ENCODE peak calls at places on chromosome 13, in seven cellular contexts. One of them, this sample, is unnamed.

GRCh38 chr13:51811046-51811445 is 7.1 kb upstream of the DHRS12 start:
- DNase-seq in SJSA1: no peak
- DNase-seq in colonic mucosa: no peak
- DNase-seq in mammary epithelial cell: no peak
- DNase-seq in CD4-positive, alpha-beta memory T cell: no peak
- DNase-seq in endodermal cell: no peak
- DNase-seq in CD8-positive, alpha-beta T cell: no peak
- DNase-seq in this sample: no peak

GRCh38 chr13:102033316-102033715 is 368.5 kb downstream of the FGF14 start:
- DNase-seq in SJSA1: no peak
- DNase-seq in colonic mucosa: no peak
- DNase-seq in mammary epithelial cell: no peak
- DNase-seq in CD4-positive, alpha-beta memory T cell: no peak
- DNase-seq in endodermal cell: no peak
- DNase-seq in CD8-positive, alpha-beta T cell: no peak
- DNase-seq in this sample: no peak

GRCh38 chr13:91313103-91313502 is 34.4 kb upstream of the MIR17HG start:
- DNase-seq in SJSA1: no peak
- DNase-seq in colonic mucosa: no peak
- DNase-seq in mammary epithelial cell: peak; percentile 1
- DNase-seq in CD4-positive, alpha-beta memory T cell: peak; percentile 31
- DNase-seq in endodermal cell: peak; percentile 58
- DNase-seq in CD8-positive, alpha-beta T cell: no peak
- DNase-seq in this sample: no peak

GRCh38 chr13:30293995-30294394 is 13.4 kb downstream of the KATNAL1 start:
- DNase-seq in SJSA1: no peak
- DNase-seq in colonic mucosa: no peak
- DNase-seq in mammary epithelial cell: no peak
- DNase-seq in CD4-positive, alpha-beta memory T cell: no peak
- DNase-seq in endodermal cell: no peak
- DNase-seq in CD8-positive, alpha-beta T cell: no peak
- DNase-seq in this sample: no peak

GRCh38 chr13:94595006-94595942 is 678 bp downstream of the TGDS start:
- DNase-seq in SJSA1: no peak
- DNase-seq in colonic mucosa: peak; percentile 24
- DNase-seq in mammary epithelial cell: peak; percentile 30
- DNase-seq in CD4-positive, alpha-beta memory T cell: peak; percentile 43
- DNase-seq in endodermal cell: peak; percentile 72
- DNase-seq in CD8-positive, alpha-beta T cell: peak; percentile 45
- DNase-seq in this sample: no peak

GRCh38 chr13:112713517-112714253 is 23.8 kb downstream of the ATP11A start:
- DNase-seq in SJSA1: no peak
- DNase-seq in colonic mucosa: no peak
- DNase-seq in mammary epithelial cell: no peak
- DNase-seq in CD4-positive, alpha-beta memory T cell: no peak
- DNase-seq in endodermal cell: no peak
- DNase-seq in CD8-positive, alpha-beta T cell: no peak
- DNase-seq in this sample: no peak

GRCh38 chr13:31119966-31120733 is 41.6 kb downstream of the HSPH1 start:
- DNase-seq in SJSA1: no peak
- DNase-seq in colonic mucosa: no peak
- DNase-seq in mammary epithelial cell: no peak
- DNase-seq in CD4-positive, alpha-beta memory T cell: no peak
- DNase-seq in endodermal cell: no peak
- DNase-seq in CD8-positive, alpha-beta T cell: no peak
- DNase-seq in this sample: no peak

GRCh38 chr13:45364876-45365557 is 24.0 kb upstream of the TPT1 start:
- DNase-seq in SJSA1: peak; percentile 50
- DNase-seq in colonic mucosa: no peak
- DNase-seq in mammary epithelial cell: no peak
- DNase-seq in CD4-positive, alpha-beta memory T cell: no peak
- DNase-seq in endodermal cell: no peak
- DNase-seq in CD8-positive, alpha-beta T cell: no peak
- DNase-seq in this sample: no peak

GRCh38 chr13:107901996-107902562 is 313.3 kb downstream of the LIG4 start:
- DNase-seq in SJSA1: no peak
- DNase-seq in colonic mucosa: no peak
- DNase-seq in mammary epithelial cell: no peak
- DNase-seq in CD4-positive, alpha-beta memory T cell: no peak
- DNase-seq in endodermal cell: no peak
- DNase-seq in CD8-positive, alpha-beta T cell: no peak
- DNase-seq in this sample: no peak

GRCh38 chr13:113046883-113047244 is 58.7 kb upstream of the F7 start:
- DNase-seq in SJSA1: no peak
- DNase-seq in colonic mucosa: no peak
- DNase-seq in mammary epithelial cell: no peak
- DNase-seq in CD4-positive, alpha-beta memory T cell: no peak
- DNase-seq in endodermal cell: no peak
- DNase-seq in CD8-positive, alpha-beta T cell: no peak
- DNase-seq in this sample: no peak

GRCh38 chr13:98495627-98496238 is 81.2 kb downstream of the STK24 start:
- DNase-seq in SJSA1: peak; percentile 52
- DNase-seq in colonic mucosa: no peak
- DNase-seq in mammary epithelial cell: no peak
- DNase-seq in CD4-positive, alpha-beta memory T cell: no peak
- DNase-seq in endodermal cell: peak; percentile 71
- DNase-seq in CD8-positive, alpha-beta T cell: no peak
- DNase-seq in this sample: no peak

GRCh38 chr13:104025303-104025702 is 959.1 kb upstream of the SLC10A2 start:
- DNase-seq in SJSA1: no peak
- DNase-seq in colonic mucosa: no peak
- DNase-seq in mammary epithelial cell: no peak
- DNase-seq in CD4-positive, alpha-beta memory T cell: no peak
- DNase-seq in endodermal cell: no peak
- DNase-seq in CD8-positive, alpha-beta T cell: no peak
- DNase-seq in this sample: no peak

GRCh38 chr13:41633776-41634175 is 176.4 kb downstream of the RGCC start:
- DNase-seq in SJSA1: no peak
- DNase-seq in colonic mucosa: no peak
- DNase-seq in mammary epithelial cell: no peak
- DNase-seq in CD4-positive, alpha-beta memory T cell: no peak
- DNase-seq in endodermal cell: no peak
- DNase-seq in CD8-positive, alpha-beta T cell: no peak
- DNase-seq in this sample: no peak

GRCh38 chr13:25890671-25891212 is 161.1 kb downstream of the SHISA2 start:
- DNase-seq in SJSA1: no peak
- DNase-seq in colonic mucosa: no peak
- DNase-seq in mammary epithelial cell: peak; percentile 27
- DNase-seq in CD4-positive, alpha-beta memory T cell: no peak
- DNase-seq in endodermal cell: no peak
- DNase-seq in CD8-positive, alpha-beta T cell: no peak
- DNase-seq in this sample: no peak

GRCh38 chr13:92661406-92661805 is 565.2 kb upstream of the GPC6 start:
- DNase-seq in SJSA1: no peak
- DNase-seq in colonic mucosa: no peak
- DNase-seq in mammary epithelial cell: no peak
- DNase-seq in CD4-positive, alpha-beta memory T cell: no peak
- DNase-seq in endodermal cell: no peak
- DNase-seq in CD8-positive, alpha-beta T cell: no peak
- DNase-seq in this sample: no peak

GRCh38 chr13:86445584-86446140 is 646.4 kb upstream of the SLITRK6 start:
- DNase-seq in SJSA1: no peak
- DNase-seq in colonic mucosa: no peak
- DNase-seq in mammary epithelial cell: no peak
- DNase-seq in CD4-positive, alpha-beta memory T cell: no peak
- DNase-seq in endodermal cell: no peak
- DNase-seq in CD8-positive, alpha-beta T cell: no peak
- DNase-seq in this sample: no peak

GRCh38 chr13:24348797-24349515 is 39.6 kb downstream of the C1QTNF9 start:
- DNase-seq in SJSA1: no peak
- DNase-seq in colonic mucosa: peak; percentile 91
- DNase-seq in mammary epithelial cell: peak; percentile 60
- DNase-seq in CD4-positive, alpha-beta memory T cell: no peak
- DNase-seq in endodermal cell: no peak
- DNase-seq in CD8-positive, alpha-beta T cell: no peak
- DNase-seq in this sample: no peak

GRCh38 chr13:108957369-108958012 is 328.1 kb downstream of the MYO16 start:
- DNase-seq in SJSA1: peak; percentile 92
- DNase-seq in colonic mucosa: no peak
- DNase-seq in mammary epithelial cell: peak; percentile 91
- DNase-seq in CD4-positive, alpha-beta memory T cell: no peak
- DNase-seq in endodermal cell: no peak
- DNase-seq in CD8-positive, alpha-beta T cell: no peak
- DNase-seq in this sample: no peak

GRCh38 chr13:46668302-46668720 is 115.3 kb downstream of the LRCH1 start:
- DNase-seq in SJSA1: peak; percentile 47
- DNase-seq in colonic mucosa: peak; percentile 44
- DNase-seq in mammary epithelial cell: peak; percentile 78
- DNase-seq in CD4-positive, alpha-beta memory T cell: no peak
- DNase-seq in endodermal cell: no peak
- DNase-seq in CD8-positive, alpha-beta T cell: no peak
- DNase-seq in this sample: no peak

GRCh38 chr13:28451482-28452217 is 43.3 kb downstream of the FLT1 start:
- DNase-seq in SJSA1: no peak
- DNase-seq in colonic mucosa: no peak
- DNase-seq in mammary epithelial cell: no peak
- DNase-seq in CD4-positive, alpha-beta memory T cell: no peak
- DNase-seq in endodermal cell: no peak
- DNase-seq in CD8-positive, alpha-beta T cell: no peak
- DNase-seq in this sample: no peak

GRCh38 chr13:98473135-98473791 is 103.6 kb downstream of the STK24 start:
- DNase-seq in SJSA1: no peak
- DNase-seq in colonic mucosa: no peak
- DNase-seq in mammary epithelial cell: no peak
- DNase-seq in CD4-positive, alpha-beta memory T cell: no peak
- DNase-seq in endodermal cell: no peak
- DNase-seq in CD8-positive, alpha-beta T cell: no peak
- DNase-seq in this sample: no peak

DNA sequence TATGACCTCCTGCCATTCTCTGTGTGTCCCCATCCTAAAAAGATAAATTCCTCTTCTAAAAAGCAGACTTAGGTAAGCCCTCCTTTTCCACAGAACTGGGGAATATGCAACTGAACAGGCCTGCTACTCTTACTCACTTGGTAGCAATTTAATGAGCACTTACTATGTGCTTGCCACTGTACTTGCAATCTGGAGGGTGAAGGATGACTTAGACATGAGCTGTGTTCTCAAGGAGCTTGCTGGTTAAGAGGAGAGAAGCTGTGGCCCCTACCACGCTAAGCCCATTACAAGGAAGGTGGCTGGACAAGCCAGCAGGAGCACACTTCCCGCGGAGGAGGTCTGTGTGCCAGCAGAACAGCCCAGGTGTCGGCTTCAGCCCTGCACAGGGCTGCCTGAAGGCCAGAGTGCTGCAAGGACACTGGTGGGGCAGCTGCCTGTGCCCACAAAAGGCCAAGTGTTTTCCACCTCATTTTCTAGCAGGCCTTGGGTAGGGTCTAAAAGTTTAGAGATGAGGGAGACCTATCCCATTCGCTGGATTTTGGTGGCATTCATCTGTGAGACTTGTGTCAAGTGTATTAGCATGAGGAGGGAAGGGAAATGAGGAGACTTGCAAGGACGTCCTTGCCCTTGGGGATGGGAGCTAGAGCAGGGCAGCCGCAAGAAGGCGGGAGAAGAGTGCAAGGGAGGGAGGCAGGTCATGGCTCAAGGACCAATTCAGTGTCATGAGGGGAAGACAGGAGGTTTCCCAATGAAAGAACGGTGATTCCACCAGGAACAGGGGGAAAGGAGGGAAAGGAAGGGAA is 52.0 kb downstream of the COL4A1 start:
- DNase-seq in SJSA1: peak; percentile 61
- DNase-seq in colonic mucosa: peak; percentile 12
- DNase-seq in mammary epithelial cell: no peak
- DNase-seq in CD4-positive, alpha-beta memory T cell: no peak
- DNase-seq in endodermal cell: no peak
- DNase-seq in CD8-positive, alpha-beta T cell: no peak
- DNase-seq in this sample: no peak
- H3K27ac ChIP-seq in SJSA1: peak overlapping the region; percentile 74
- H3K27ac ChIP-seq in colonic mucosa: peak overlapping the region; percentile 61
- H3K27ac ChIP-seq in mammary epithelial cell: no peak overlapping the region
- H3K27ac ChIP-seq in CD4-positive, alpha-beta memory T cell: no peak overlapping the region
- H3K27ac ChIP-seq in endodermal cell: no peak overlapping the region
- H3K27ac ChIP-seq in CD8-positive, alpha-beta T cell: no peak overlapping the region
- H3K27ac ChIP-seq in this sample: peak overlapping the region; percentile 28

GRCh38 chr13:73190477-73190876 is 131.7 kb downstream of the KLF5 start:
- DNase-seq in SJSA1: no peak
- DNase-seq in colonic mucosa: no peak
- DNase-seq in mammary epithelial cell: no peak
- DNase-seq in CD4-positive, alpha-beta memory T cell: no peak
- DNase-seq in endodermal cell: no peak
- DNase-seq in CD8-positive, alpha-beta T cell: no peak
- DNase-seq in this sample: no peak

GRCh38 chr13:73193541-73193940 is 134.7 kb downstream of the KLF5 start:
- DNase-seq in SJSA1: no peak
- DNase-seq in colonic mucosa: no peak
- DNase-seq in mammary epithelial cell: no peak
- DNase-seq in CD4-positive, alpha-beta memory T cell: no peak
- DNase-seq in endodermal cell: no peak
- DNase-seq in CD8-positive, alpha-beta T cell: no peak
- DNase-seq in this sample: no peak

GRCh38 chr13:73189766-73190165 is 131.0 kb downstream of the KLF5 start:
- DNase-seq in SJSA1: no peak
- DNase-seq in colonic mucosa: no peak
- DNase-seq in mammary epithelial cell: no peak
- DNase-seq in CD4-positive, alpha-beta memory T cell: no peak
- DNase-seq in endodermal cell: peak; percentile 74
- DNase-seq in CD8-positive, alpha-beta T cell: no peak
- DNase-seq in this sample: no peak

GRCh38 chr13:73187106-73187505 is 128.3 kb downstream of the KLF5 start:
- DNase-seq in SJSA1: no peak
- DNase-seq in colonic mucosa: peak; percentile 9
- DNase-seq in mammary epithelial cell: no peak
- DNase-seq in CD4-positive, alpha-beta memory T cell: no peak
- DNase-seq in endodermal cell: no peak
- DNase-seq in CD8-positive, alpha-beta T cell: no peak
- DNase-seq in this sample: no peak

GRCh38 chr13:73189365-73189764 is 130.6 kb downstream of the KLF5 start:
- DNase-seq in SJSA1: no peak
- DNase-seq in colonic mucosa: no peak
- DNase-seq in mammary epithelial cell: peak; percentile 69
- DNase-seq in CD4-positive, alpha-beta memory T cell: no peak
- DNase-seq in endodermal cell: no peak
- DNase-seq in CD8-positive, alpha-beta T cell: no peak
- DNase-seq in this sample: no peak
- H3K4me1 ChIP-seq in SJSA1: no peaks in the 10 kb centered on the region
- H3K4me1 ChIP-seq in colonic mucosa: no peaks in the 10 kb centered on the region
- H3K4me1 ChIP-seq in mammary epithelial cell: peaks cover 21% of the 10 kb centered on the region
- H3K4me1 ChIP-seq in CD4-positive, alpha-beta memory T cell: no peaks in the 10 kb centered on the region
- H3K4me1 ChIP-seq in endodermal cell: peaks cover 7% of the 10 kb centered on the region
- H3K4me1 ChIP-seq in CD8-positive, alpha-beta T cell: no peaks in the 10 kb centered on the region
- H3K4me1 ChIP-seq in this sample: no peaks in the 10 kb centered on the region

GRCh38 chr13:72970956-72971355 is 87.8 kb upstream of the KLF5 start:
- DNase-seq in SJSA1: no peak
- DNase-seq in colonic mucosa: no peak
- DNase-seq in mammary epithelial cell: peak; percentile 14
- DNase-seq in CD4-positive, alpha-beta memory T cell: no peak
- DNase-seq in endodermal cell: no peak
- DNase-seq in CD8-positive, alpha-beta T cell: no peak
- DNase-seq in this sample: no peak
- H3K27ac ChIP-seq in SJSA1: no peak overlapping the region
- H3K27ac ChIP-seq in colonic mucosa: peak overlapping the region; percentile 44
- H3K27ac ChIP-seq in mammary epithelial cell: no peak overlapping the region
- H3K27ac ChIP-seq in CD4-positive, alpha-beta memory T cell: no peak overlapping the region
- H3K27ac ChIP-seq in endodermal cell: no peak overlapping the region
- H3K27ac ChIP-seq in CD8-positive, alpha-beta T cell: no peak overlapping the region
- H3K27ac ChIP-seq in this sample: no peak overlapping the region

DNA sequence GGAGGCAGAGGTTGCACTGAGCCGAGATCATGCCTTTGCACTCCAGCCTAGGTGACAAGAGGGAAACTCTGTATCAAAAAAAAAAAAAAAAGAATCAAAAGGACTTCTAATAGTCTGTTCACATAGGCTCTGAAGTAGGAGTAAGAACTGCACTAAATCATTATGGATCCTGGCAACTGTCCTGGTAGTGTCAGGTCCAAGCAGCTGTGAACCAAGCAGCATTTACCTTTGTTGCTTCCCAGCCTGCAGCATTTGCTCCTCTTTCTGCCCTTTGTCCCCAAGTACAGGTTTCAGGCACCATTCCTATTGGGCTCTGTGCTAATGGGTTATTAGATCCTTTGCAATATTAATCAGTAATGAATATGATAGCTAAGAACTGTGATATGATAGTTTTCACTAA is 77.4 kb upstream of the NBEA start:
- DNase-seq in SJSA1: no peak
- DNase-seq in colonic mucosa: no peak
- DNase-seq in mammary epithelial cell: no peak
- DNase-seq in CD4-positive, alpha-beta memory T cell: no peak
- DNase-seq in endodermal cell: no peak
- DNase-seq in CD8-positive, alpha-beta T cell: no peak
- DNase-seq in this sample: no peak
- H3K4me1 ChIP-seq in SJSA1: no peaks in the 10 kb centered on the region
- H3K4me1 ChIP-seq in colonic mucosa: no peaks in the 10 kb centered on the region
- H3K4me1 ChIP-seq in mammary epithelial cell: peaks cover 12% of the 10 kb centered on the region
- H3K4me1 ChIP-seq in CD4-positive, alpha-beta memory T cell: no peaks in the 10 kb centered on the region
- H3K4me1 ChIP-seq in endodermal cell: no peaks in the 10 kb centered on the region
- H3K4me1 ChIP-seq in CD8-positive, alpha-beta T cell: no peaks in the 10 kb centered on the region
- H3K4me1 ChIP-seq in this sample: no peaks in the 10 kb centered on the region

This sample was measured in CD4-positive, CD25-positive, alpha-beta regulatory T cell.